ENCODE peak calls at places on chromosomes 16 and 17, in four cellular contexts. G, M, H and S are unnamed samples.

GRCh38 chr17:3026856-3027751 is 36.3 kb downstream of the OR1D5 start:
- DNase-seq in G (no peak), M (peak; percentile 54), H (no peak), S (no peak)

GRCh38 chr17:43085489-43085888 is 39.7 kb downstream of the BRCA1 start:
- DNase-seq in G (no peak), H (no peak), M (no peak), S (no peak)

GRCh38 chr16:4846503-4846900 is 586 bp downstream of the GLYR1 start:
- DNase-seq in G (peak; percentile 7), M (no peak), H (peak; percentile 65), S (peak; percentile 69)

GRCh38 chr17:6526362-6527152 is 29.8 kb downstream of the PITPNM3 start:
- DNase-seq in M (no peak), H (peak; percentile 32), G (no peak), S (no peak)

GRCh38 chr17:8066841-8067775 is 20.4 kb downstream of the ALOX12B start:
- DNase-seq in H (no peak), G (no peak), M (no peak), S (no peak)

GRCh38 chr17:51035436-51035835 is 85.2 kb downstream of the SPAG9 start:
- DNase-seq in H (peak; percentile 89), M (no peak), G (no peak), S (no peak)

GRCh38 chr16:22897184-22897583 is 83.2 kb downstream of the HS3ST2 start:
- DNase-seq in M (no peak), H (no peak), G (no peak), S (no peak)

GRCh38 chr16:12532871-12533610 is 270.6 kb downstream of the CPPED1 start:
- DNase-seq in G (peak; percentile 18), M (no peak), H (no peak), S (no peak)

GRCh38 chr16:58086381-58087208 is 42.6 kb downstream of the CFAP20 start:
- DNase-seq in M (no peak), G (no peak), H (no peak), S (no peak)

GRCh38 chr16:75048546-75048945 is 49.7 kb downstream of the ZNRF1 start:
- DNase-seq in M (no peak), G (no peak), H (no peak), S (no peak)

GRCh38 chr17:45234641-45235040 is 13.0 kb downstream of the FMNL1 start:
- DNase-seq in G (no peak), M (no peak), H (no peak), S (peak; percentile 63)

GRCh38 chr17:58643147-58643546 is 48.7 kb downstream of the TEX14 start:
- DNase-seq in H (peak; percentile 78), G (no peak), M (no peak), S (no peak)

GRCh38 chr17:63841350-63842172 is 924 bp downstream of the SMARCD2 start:
- DNase-seq in M (peak; percentile 78), G (no peak), H (peak; percentile 45), S (peak; percentile 78)

GRCh38 chr17:60109161-60109560 is 30.4 kb upstream of the HEATR6 start:
- DNase-seq in M (no peak), H (no peak), G (no peak), S (no peak)

GRCh38 chr17:35376245-35376644 is 2.8 kb upstream of the SLFN11 start:
- DNase-seq in M (no peak), H (peak; percentile 66), G (no peak), S (no peak)

GRCh38 chr17:48915459-48916282 is 7.5 kb downstream of the UBE2Z start:
- DNase-seq in M (no peak), G (peak; percentile 12), H (peak; percentile 95), S (no peak)

GRCh38 chr17:7589204-7589868 is 558 bp downstream of the SOX15 start:
- DNase-seq in M (peak; percentile 93), G (peak; percentile 37), H (peak; percentile 89), S (peak; percentile 94)

GRCh38 chr16:56370836-56371235 is 54.5 kb downstream of the AMFR start:
- DNase-seq in M (no peak), H (peak; percentile 33), G (no peak), S (no peak)

GRCh38 chr17:81429353-81429774 is 34.1 kb downstream of the BAHCC1 start:
- DNase-seq in G (no peak), M (no peak), H (peak; percentile 67), S (no peak)

GRCh38 chr17:1720856-1721386 is 3.6 kb upstream of the WDR81 start:
- DNase-seq in G (peak; percentile 45), M (peak; percentile 71), H (peak; percentile 73), S (peak; percentile 83)

GRCh38 chr16:1781758-1782407 is 488 bp downstream of the SPSB3 start:
- DNase-seq in M (peak; percentile 52), H (peak; percentile 28), G (no peak), S (no peak)

GRCh38 chr17:82859431-82860403 is 19.9 kb upstream of the ZNF750 start:
- DNase-seq in H (peak; percentile 51), G (no peak), M (peak; percentile 65), S (peak; percentile 48)

GRCh38 chr16:31251435-31251834 is 8.3 kb upstream of the ITGAM start:
- DNase-seq in H (no peak), G (no peak), M (no peak), S (no peak)

GRCh38 chr17:305090-305976 is 47.3 kb downstream of the RPH3AL start:
- DNase-seq in H (no peak), G (no peak), M (peak; percentile 55), S (no peak)

GRCh38 chr17:81641825-81642489 is 5.0 kb downstream of the TSPAN10 start:
- DNase-seq in G (no peak), M (no peak), H (peak; percentile 73), S (peak; percentile 53)

GRCh38 chr16:4371481-4372314 is at the start of gene VASN:
- DNase-seq in H (peak; percentile 78), G (peak; percentile 66), M (peak; percentile 85), S (peak; percentile 90)

GRCh38 chr17:2844386-2844785 is 48.1 kb downstream of the RAP1GAP2 start:
- DNase-seq in H (no peak), G (no peak), M (no peak), S (no peak)

GRCh38 chr16:75306102-75306762 is 54.8 kb upstream of the BCAR1 start:
- DNase-seq in H (no peak), G (no peak), M (no peak), S (no peak)

GRCh38 chr16:10080031-10080772 is 102.0 kb downstream of the GRIN2A start:
- DNase-seq in H (peak; percentile 38), M (peak; percentile 20), G (no peak), S (no peak)

GRCh38 chr16:62794724-62795123 is 758.5 kb upstream of the CDH8 start:
- DNase-seq in G (no peak), M (no peak), H (no peak), S (no peak)

GRCh38 chr16:88303890-88304819 is 78.6 kb upstream of the ZNF469 start:
- DNase-seq in G (no peak), H (peak; percentile 97), M (no peak), S (no peak)

GRCh38 chr17:42253173-42253545 is 23.0 kb downstream of the STAT5B start:
- DNase-seq in H (no peak), G (no peak), M (no peak), S (no peak)

GRCh38 chr16:57503366-57503765 is 17.1 kb upstream of the DOK4 start:
- DNase-seq in G (no peak), H (no peak), M (peak; percentile 42), S (no peak)

GRCh38 chr17:19712436-19713004 is 3.9 kb downstream of the SLC47A2 start:
- DNase-seq in G (no peak), H (no peak), M (no peak), S (no peak)

GRCh38 chr17:64202683-64203430 is 60.2 kb downstream of the TEX2 start:
- DNase-seq in H (peak; percentile 76), G (no peak), M (peak; percentile 58), S (no peak)

GRCh38 chr16:89150981-89151380 is 20.6 kb upstream of the CDH15 start:
- DNase-seq in G (no peak), H (no peak), M (no peak), S (no peak)